ENCODE peak calls at places on chromosomes 3 and 15, in five cellular contexts. A, Q, E, H and K are unnamed samples.

GRCh38 chr3:14235896-14236295 is 57.3 kb downstream of the LSM3 start:
- DNase-seq in H (no peak), A (no peak), E (no peak), Q (no peak), K (no peak)

GRCh38 chr3:46895204-46895660 is 17.7 kb downstream of the PTH1R start:
- DNase-seq in E (peak), A (peak), H (peak), Q (peak), K (peak)

GRCh38 chr3:182479335-182479734 is 314.0 kb upstream of the ATP11B start:
- DNase-seq in A (no peak), E (no peak), Q (no peak), H (no peak), K (no peak)

GRCh38 chr3:38548154-38548931 is 52.2 kb downstream of the EXOG start:
- DNase-seq in A (no peak), H (peak), Q (no peak), E (no peak), K (no peak)

GRCh38 chr3:69579527-69580165 is 159.6 kb upstream of the MITF start:
- DNase-seq in A (no peak), E (no peak), Q (no peak), H (no peak), K (no peak)

GRCh38 chr3:146078031-146078430 is 83.0 kb downstream of the PLOD2 start:
- DNase-seq in A (no peak), H (no peak), Q (no peak), E (no peak), K (no peak)

GRCh38 chr15:63189955-63190691 is 717 bp downstream of the RAB8B start:
- DNase-seq in Q (no peak), A (no peak), H (no peak), E (no peak), K (no peak)

GRCh38 chr3:114721864-114722263 is 425.2 kb downstream of the ZBTB20 start:
- DNase-seq in H (no peak), E (no peak), Q (no peak), A (no peak), K (no peak)

GRCh38 chr3:20225769-20226168 is 39.8 kb upstream of the SGO1 start:
- DNase-seq in H (no peak), A (no peak), Q (no peak), E (no peak), K (peak)

GRCh38 chr15:81337713-81338157 is 13.8 kb upstream of the STARD5 start:
- DNase-seq in E (peak), A (peak), H (no peak), Q (no peak), K (peak)

GRCh38 chr15:81334768-81335447 is 11.0 kb upstream of the STARD5 start:
- DNase-seq in Q (no peak), A (no peak), H (no peak), E (no peak), K (no peak)

GRCh38 chr15:81337241-81337640 is 13.3 kb upstream of the STARD5 start:
- DNase-seq in E (no peak), A (no peak), H (no peak), Q (no peak), K (no peak)

GRCh38 chr15:81335631-81336030 is 11.7 kb upstream of the STARD5 start:
- DNase-seq in A (no peak), H (no peak), E (no peak), Q (no peak), K (no peak)

GRCh38 chr15:81336568-81336967 is 12.6 kb upstream of the STARD5 start:
- DNase-seq in H (no peak), Q (no peak), A (no peak), E (no peak), K (peak)
- TF ChIP-seq CTCF in H (no peak), Q (no peak), A (no peak), E (peak), K (peak)

GRCh38 chr3:187025254-187025655 is 94.9 kb downstream of the ST6GAL1 start:
- DNase-seq in H (no peak), E (no peak), A (no peak), Q (no peak), K (no peak)
- H3K4me3 ChIP-seq in H (no peak), E (no peak), A (no peak), Q (no peak), K (no peak)

DNA sequence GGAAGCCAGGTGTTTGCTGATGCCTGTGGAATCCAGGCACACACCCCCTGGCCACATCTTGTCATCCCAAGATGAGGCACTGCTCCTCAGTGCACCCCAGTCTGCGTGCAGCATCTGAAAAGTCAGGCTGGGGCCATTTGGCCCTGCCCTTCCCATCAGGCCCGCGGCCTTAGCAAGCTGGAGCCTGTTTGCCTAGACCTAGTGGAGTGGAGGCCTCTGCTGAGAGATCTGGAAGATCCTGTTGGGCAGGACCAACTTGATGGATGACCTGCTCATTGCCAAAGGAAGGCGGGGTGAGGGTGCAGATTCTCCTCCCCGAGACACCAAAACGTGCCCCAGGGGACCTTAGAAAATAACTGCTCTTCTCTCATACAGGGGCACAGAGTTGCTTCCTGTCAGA is 220.2 kb downstream of the SHQ1 start:
- DNase-seq in A (no peak), Q (no peak), E (no peak), H (no peak), K (no peak)
- H3K27ac ChIP-seq in A (no peak), Q (no peak), E (no peak), H (no peak), K (no peak)

GRCh38 chr15:78907577-78907976 is 34.9 kb downstream of the MORF4L1 start:
- DNase-seq in A (no peak), E (no peak), Q (no peak), H (no peak), K (no peak)
- TF ChIP-seq CTCF in A (no peak), E (no peak), Q (no peak), H (no peak), K (peak)

GRCh38 chr3:136957751-136958288 is at the start of gene IL20RB:
- DNase-seq in H (no peak), A (no peak), E (no peak), Q (no peak), K (no peak)

GRCh38 chr3:136959599-136959998 is 1.8 kb downstream of the IL20RB start:
- DNase-seq in Q (no peak), A (no peak), E (no peak), H (no peak), K (no peak)

GRCh38 chr3:136962961-136963360 is 5.2 kb downstream of the IL20RB start:
- DNase-seq in A (no peak), Q (no peak), H (no peak), E (no peak), K (no peak)

GRCh38 chr3:136958931-136959330 is 1.1 kb downstream of the IL20RB start:
- DNase-seq in A (no peak), Q (no peak), E (no peak), H (no peak), K (no peak)

GRCh38 chr3:136960838-136961836 is 3.4 kb downstream of the IL20RB start:
- DNase-seq in H (no peak), E (no peak), A (no peak), Q (no peak), K (no peak)
- H3K4me3 ChIP-seq in H (no peak), E (no peak), A (no peak), Q (no peak), K (no peak)

DNA sequence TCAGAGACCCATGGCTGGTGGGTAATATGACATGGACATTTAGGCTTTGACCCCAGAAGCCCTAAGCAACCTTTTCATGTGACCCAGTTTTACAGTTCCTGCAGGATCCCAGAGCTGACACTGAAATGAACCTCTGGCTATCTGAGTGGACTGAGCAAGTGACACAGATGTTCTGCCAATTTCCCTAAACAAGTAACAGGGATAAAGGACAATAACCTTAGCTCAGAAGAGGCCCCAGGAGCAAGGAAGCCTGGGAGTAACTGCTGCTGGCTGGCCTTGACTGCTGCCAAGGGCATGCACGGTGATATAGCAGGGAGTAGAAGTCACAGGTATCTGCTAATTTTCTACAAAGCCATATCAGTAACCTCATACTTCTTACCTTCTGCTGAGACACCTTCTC is 177.9 kb downstream of the CHL1 start:
- DNase-seq in Q (no peak), A (no peak), E (no peak), H (no peak), K (no peak)
- H3K27ac ChIP-seq in Q (no peak), A (no peak), E (no peak), H (no peak), K (no peak)